ENCODE peak calls at places on chromosomes 12 and 14, in four cellular contexts. One of them, this sample, is unnamed.

GRCh38 chr12:57046392-57046791 is 3.5 kb downstream of the MYO1A start:
- DNase-seq in A549: no peak
- DNase-seq in K562: no peak
- DNase-seq in HepG2: no peak
- DNase-seq in this sample: no peak

GRCh38 chr12:7229741-7230140 is 40.3 kb downstream of the PEX5 start:
- DNase-seq in A549: no peak
- DNase-seq in K562: no peak
- DNase-seq in HepG2: no peak
- DNase-seq in this sample: no peak

GRCh38 chr12:15834575-15834974 is 45.4 kb upstream of the EPS8 start:
- DNase-seq in A549: no peak
- DNase-seq in K562: no peak
- DNase-seq in HepG2: no peak
- DNase-seq in this sample: no peak

GRCh38 chr12:93982847-93983315 is 165.5 kb upstream of the PLXNC1 start:
- DNase-seq in A549: no peak
- DNase-seq in K562: no peak
- DNase-seq in HepG2: no peak
- DNase-seq in this sample: no peak

GRCh38 chr14:24162083-24162482 is 1.0 kb downstream of the IRF9 start:
- DNase-seq in A549: no peak
- DNase-seq in K562: no peak
- DNase-seq in HepG2: no peak
- DNase-seq in this sample: no peak

GRCh38 chr12:54195736-54196347 is 7.1 kb upstream of the SMUG1 start:
- DNase-seq in A549: no peak
- DNase-seq in K562: peak
- DNase-seq in HepG2: no peak
- DNase-seq in this sample: peak

GRCh38 chr12:3076730-3077571 is at the start of gene TSPAN9:
- DNase-seq in A549: peak
- DNase-seq in K562: peak
- DNase-seq in HepG2: peak
- DNase-seq in this sample: peak

GRCh38 chr14:96914729-96915128 is 117.5 kb downstream of the VRK1 start:
- DNase-seq in A549: no peak
- DNase-seq in K562: no peak
- DNase-seq in HepG2: no peak
- DNase-seq in this sample: no peak

GRCh38 chr12:94725375-94726168 is 75.2 kb upstream of the TMCC3 start:
- DNase-seq in A549: peak
- DNase-seq in K562: peak
- DNase-seq in HepG2: peak
- DNase-seq in this sample: peak

GRCh38 chr14:63323148-63323547 is 4.4 kb upstream of the GPHB5 start:
- DNase-seq in A549: no peak
- DNase-seq in K562: no peak
- DNase-seq in HepG2: no peak
- DNase-seq in this sample: peak

GRCh38 chr12:49582840-49583239 is 14.9 kb upstream of the MCRS1 start:
- DNase-seq in A549: no peak
- DNase-seq in K562: no peak
- DNase-seq in HepG2: no peak
- DNase-seq in this sample: no peak

GRCh38 chr14:62209287-62209899 is 447.2 kb downstream of the SNAPC1 start:
- DNase-seq in A549: no peak
- DNase-seq in K562: no peak
- DNase-seq in HepG2: no peak
- DNase-seq in this sample: peak

GRCh38 chr12:1618489-1618888 is 10.5 kb upstream of the WNT5B start:
- DNase-seq in A549: no peak
- DNase-seq in K562: peak
- DNase-seq in HepG2: no peak
- DNase-seq in this sample: peak

GRCh38 chr12:77324763-77325468 is 259.5 kb upstream of the E2F7 start:
- DNase-seq in A549: peak
- DNase-seq in K562: peak
- DNase-seq in HepG2: peak
- DNase-seq in this sample: peak

GRCh38 chr14:64806202-64806861 is 73.4 kb downstream of the SPTB start:
- DNase-seq in A549: peak
- DNase-seq in K562: no peak
- DNase-seq in HepG2: peak
- DNase-seq in this sample: no peak

GRCh38 chr14:20327005-20327869 is 5.8 kb downstream of the CCNB1IP1 start:
- DNase-seq in A549: peak
- DNase-seq in K562: peak
- DNase-seq in HepG2: peak
- DNase-seq in this sample: peak

GRCh38 chr12:8638951-8639350 is 23.7 kb downstream of the MFAP5 start:
- DNase-seq in A549: no peak
- DNase-seq in K562: no peak
- DNase-seq in HepG2: no peak
- DNase-seq in this sample: no peak

GRCh38 chr12:124695861-124696260 is 128.4 kb upstream of the NCOR2 start:
- DNase-seq in A549: no peak
- DNase-seq in K562: no peak
- DNase-seq in HepG2: no peak
- DNase-seq in this sample: no peak
- TF ChIP-seq MYC in A549: no peak
- TF ChIP-seq MYC in K562: no peak
- TF ChIP-seq MYC in HepG2: no peak
- TF ChIP-seq MYC in this sample: no peak

GRCh38 chr12:80602455-80602854 is 105.0 kb upstream of the MYF6 start:
- DNase-seq in A549: no peak
- DNase-seq in K562: no peak
- DNase-seq in HepG2: no peak
- DNase-seq in this sample: no peak
- TF ChIP-seq JUN in A549: no peak
- TF ChIP-seq JUN in K562: no peak
- TF ChIP-seq JUN in HepG2: no peak
- TF ChIP-seq JUN in this sample: no peak

GRCh38 chr14:93546642-93547041 is 115.9 kb downstream of the UNC79 start:
- DNase-seq in A549: no peak
- DNase-seq in K562: no peak
- DNase-seq in HepG2: no peak
- DNase-seq in this sample: no peak

GRCh38 chr14:93544212-93544611 is 113.5 kb downstream of the UNC79 start:
- DNase-seq in A549: no peak
- DNase-seq in K562: no peak
- DNase-seq in HepG2: no peak
- DNase-seq in this sample: no peak

GRCh38 chr14:93540235-93540634 is 109.5 kb downstream of the UNC79 start:
- DNase-seq in A549: no peak
- DNase-seq in K562: no peak
- DNase-seq in HepG2: no peak
- DNase-seq in this sample: no peak

GRCh38 chr14:93548102-93548843 is 117.5 kb downstream of the UNC79 start:
- DNase-seq in A549: no peak
- DNase-seq in K562: no peak
- DNase-seq in HepG2: no peak
- DNase-seq in this sample: no peak

GRCh38 chr14:93543766-93544165 is 113.0 kb downstream of the UNC79 start:
- DNase-seq in A549: peak
- DNase-seq in K562: peak
- DNase-seq in HepG2: peak
- DNase-seq in this sample: peak
- TF ChIP-seq CTCF in A549: peak
- TF ChIP-seq CTCF in K562: peak
- TF ChIP-seq CTCF in HepG2: peak
- TF ChIP-seq CTCF in this sample: peak

GRCh38 chr14:98946995-98947394 is 325.0 kb downstream of the BCL11B start:
- DNase-seq in A549: no peak
- DNase-seq in K562: no peak
- DNase-seq in HepG2: no peak
- DNase-seq in this sample: no peak

GRCh38 chr14:98944989-98945388 is 327.0 kb downstream of the BCL11B start:
- DNase-seq in A549: no peak
- DNase-seq in K562: no peak
- DNase-seq in HepG2: no peak
- DNase-seq in this sample: no peak

GRCh38 chr14:98943907-98944306 is 328.1 kb downstream of the BCL11B start:
- DNase-seq in A549: no peak
- DNase-seq in K562: no peak
- DNase-seq in HepG2: no peak
- DNase-seq in this sample: no peak

GRCh38 chr14:98947911-98948595 is 323.9 kb downstream of the BCL11B start:
- DNase-seq in A549: no peak
- DNase-seq in K562: no peak
- DNase-seq in HepG2: no peak
- DNase-seq in this sample: no peak

DNA sequence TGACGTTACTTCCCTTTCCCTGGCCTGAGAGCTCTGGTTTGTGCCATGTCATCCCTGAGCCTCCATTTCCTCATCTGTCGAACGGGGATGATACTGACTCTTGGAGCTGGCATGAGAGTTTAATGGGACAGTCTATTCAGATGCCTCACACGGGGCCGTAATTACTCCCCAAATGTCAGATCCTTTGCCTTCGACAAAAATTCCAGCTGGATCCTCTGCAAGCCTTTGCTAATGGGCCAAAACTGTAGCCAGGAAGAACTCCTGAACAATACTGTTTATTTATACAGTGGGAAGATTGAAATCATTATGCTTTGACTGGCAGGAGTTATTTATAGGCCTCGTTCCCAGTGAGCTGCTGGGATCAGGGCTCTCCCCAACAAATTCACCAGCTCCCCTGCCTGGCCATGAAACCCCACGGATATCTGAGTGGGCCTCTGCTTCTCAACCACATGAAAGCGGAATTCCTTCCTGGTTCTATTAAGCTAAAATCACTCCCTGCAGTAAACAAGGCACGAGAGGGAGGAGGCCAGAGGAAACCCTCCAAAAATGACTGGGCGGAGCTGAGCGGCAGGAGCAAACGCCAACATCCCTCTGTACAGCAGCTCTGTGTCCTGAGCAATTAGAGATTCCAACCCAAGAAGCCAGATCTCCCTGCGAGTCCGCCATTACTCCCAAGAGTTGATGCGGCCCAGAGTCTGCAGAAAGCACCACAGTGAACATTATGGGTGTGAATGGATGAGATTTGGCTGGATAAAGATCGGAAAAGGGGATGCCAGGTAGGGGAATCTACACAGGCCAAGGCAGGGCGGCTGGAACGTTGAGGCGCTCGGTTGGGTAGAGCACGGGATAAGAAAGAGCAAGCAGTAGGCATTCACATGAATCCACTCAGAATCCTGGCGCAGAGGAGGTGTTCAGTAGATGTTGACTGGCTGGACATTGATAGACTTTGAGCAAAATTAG is 326.1 kb downstream of the BCL11B start:
- DNase-seq in A549: no peak
- DNase-seq in K562: no peak
- DNase-seq in HepG2: no peak
- DNase-seq in this sample: no peak
- TF ChIP-seq MYC in A549: no peak
- TF ChIP-seq MYC in K562: no peak
- TF ChIP-seq MYC in HepG2: no peak
- TF ChIP-seq MYC in this sample: no peak

GRCh38 chr14:92922883-92923743 is at the start of gene CHGA:
- DNase-seq in A549: peak
- DNase-seq in K562: peak
- DNase-seq in HepG2: peak
- DNase-seq in this sample: peak
- TF ChIP-seq JUN in A549: no peak
- TF ChIP-seq JUN in K562: no peak
- TF ChIP-seq JUN in HepG2: peak
- TF ChIP-seq JUN in this sample: no peak

DNA sequence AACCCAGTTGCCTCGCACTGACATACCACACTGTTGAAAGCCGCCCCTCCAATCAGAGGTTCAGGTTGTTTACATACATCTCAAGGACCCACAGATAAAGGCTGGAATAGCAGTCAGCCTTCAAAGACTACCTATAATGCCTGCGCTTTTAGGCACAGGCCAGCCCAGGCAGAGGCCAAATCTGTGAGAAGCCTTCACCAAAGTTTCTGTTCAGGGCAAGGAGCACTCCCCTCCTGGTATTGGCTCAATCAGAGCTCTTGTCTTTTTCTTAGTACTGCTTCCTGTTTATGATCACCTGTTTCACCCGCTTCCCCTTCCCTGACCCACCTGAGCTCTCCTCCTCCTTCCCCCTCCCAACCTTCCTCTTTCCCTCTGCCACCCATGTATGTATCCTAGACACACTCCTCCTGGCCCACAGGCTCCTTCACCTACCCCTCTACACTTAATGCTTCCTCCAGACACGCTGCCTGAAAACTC is 34.8 kb downstream of the DUSP16 start:
- DNase-seq in A549: no peak
- DNase-seq in K562: no peak
- DNase-seq in HepG2: no peak
- DNase-seq in this sample: no peak
- TF ChIP-seq CTCF in A549: no peak
- TF ChIP-seq CTCF in K562: no peak
- TF ChIP-seq CTCF in HepG2: no peak
- TF ChIP-seq CTCF in this sample: no peak

GRCh38 chr12:47221256-47222023 is 141.7 kb upstream of the AMIGO2 start:
- DNase-seq in A549: peak
- DNase-seq in K562: no peak
- DNase-seq in HepG2: peak
- DNase-seq in this sample: no peak

GRCh38 chr12:47216150-47216677 is 136.5 kb upstream of the AMIGO2 start:
- DNase-seq in A549: no peak
- DNase-seq in K562: no peak
- DNase-seq in HepG2: no peak
- DNase-seq in this sample: no peak

GRCh38 chr12:47214771-47215170 is 135.0 kb upstream of the AMIGO2 start:
- DNase-seq in A549: no peak
- DNase-seq in K562: no peak
- DNase-seq in HepG2: no peak
- DNase-seq in this sample: no peak

GRCh38 chr12:47219243-47219642 is 139.5 kb upstream of the AMIGO2 start:
- DNase-seq in A549: peak
- DNase-seq in K562: no peak
- DNase-seq in HepG2: no peak
- DNase-seq in this sample: no peak

GRCh38 chr12:47218191-47218654 is 138.5 kb upstream of the AMIGO2 start:
- DNase-seq in A549: no peak
- DNase-seq in K562: no peak
- DNase-seq in HepG2: no peak
- DNase-seq in this sample: no peak
- TF ChIP-seq MYC in A549: no peak
- TF ChIP-seq MYC in K562: no peak
- TF ChIP-seq MYC in HepG2: no peak
- TF ChIP-seq MYC in this sample: no peak

This sample was measured in endothelial cell of umbilical vein.